ENCODE peak calls at places on chromosomes 12 and 14, in ten cellular contexts. X is pancreas, W is endodermal cell, P is A549, B is ascending aorta, T is tibial artery, H is H9, U is cardiac muscle cell, N is PC-3, O is upper lobe of right lung. F is an unnamed sample. For H3K4me1, the result is how much of the 10 kb centered on the place peaks cover.

GRCh38 chr12:2413999-2414792 is 361.4 kb downstream of the CACNA1C start:
- DNase-seq in P (no peak), N (no peak), H (no peak), W (no peak), O (peak), U (no peak), B (no peak), X (no peak), T (no peak), F (no peak)

GRCh38 chr12:12107678-12108077 is 36.9 kb downstream of the BCL2L14 start:
- DNase-seq in P (no peak), T (no peak), W (no peak), B (no peak), X (no peak), H (no peak), N (no peak), U (no peak), O (no peak), F (no peak)

GRCh38 chr12:83474369-83474768 is 787.7 kb downstream of the TMTC2 start:
- DNase-seq in O (no peak), W (no peak), T (no peak), U (no peak), P (no peak), X (no peak), N (no peak), B (no peak), H (no peak), F (no peak)

GRCh38 chr14:99213101-99213500 is 58.9 kb downstream of the BCL11B start:
- DNase-seq in X (no peak), U (no peak), H (no peak), T (no peak), P (no peak), O (no peak), W (no peak), N (no peak), B (no peak), F (no peak)

GRCh38 chr12:1357171-1357570 is 237.2 kb downstream of the FBXL14 start:
- DNase-seq in N (no peak), T (no peak), W (no peak), B (no peak), H (no peak), P (no peak), X (no peak), O (no peak), U (peak), F (no peak)

GRCh38 chr12:113135178-113136127 is at the start of gene RASAL1:
- DNase-seq in N (peak), B (no peak), T (no peak), W (peak), U (peak), O (no peak), H (peak), X (peak), P (peak), F (peak)

GRCh38 chr12:79934309-79935020 is 432 bp downstream of the PPP1R12A start:
- DNase-seq in X (peak), P (peak), O (peak), W (peak), B (peak), N (no peak), U (peak), H (peak), T (peak), F (no peak)

GRCh38 chr14:20803221-20803620 is 577 bp upstream of the RNASE1 start:
- DNase-seq in X (no peak), U (no peak), P (no peak), W (no peak), T (no peak), H (peak), N (no peak), B (no peak), O (no peak), F (no peak)

GRCh38 chr14:97218336-97218712 is 421.1 kb downstream of the VRK1 start:
- DNase-seq in W (peak), U (peak), X (no peak), P (no peak), T (no peak), H (peak), B (no peak), N (no peak), O (no peak), F (no peak)

DNA sequence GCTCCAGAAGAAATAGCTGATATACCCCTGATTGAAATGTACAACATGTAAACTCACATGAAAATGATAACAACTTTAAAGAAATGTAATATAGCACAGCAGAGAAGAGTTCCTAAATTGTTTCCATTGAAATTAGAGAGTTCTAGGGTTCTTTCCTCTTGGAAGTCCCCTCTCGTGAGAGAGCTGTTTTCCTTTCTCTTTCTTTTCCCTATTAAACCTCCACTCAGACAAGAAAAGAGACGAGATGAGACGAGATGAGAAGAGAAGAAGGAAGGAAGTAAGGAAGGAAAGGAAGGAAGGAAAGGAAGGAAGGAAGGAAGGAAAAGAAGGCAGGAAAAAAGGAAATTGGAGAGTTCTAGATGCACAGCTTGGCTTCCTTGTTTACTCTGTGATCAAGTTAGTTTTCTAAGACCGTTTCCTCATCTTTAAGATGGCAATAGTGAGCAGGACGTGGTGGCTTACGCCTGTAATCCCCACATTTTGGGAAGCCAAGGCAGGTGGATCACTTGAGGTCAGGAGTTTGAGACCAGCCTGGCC is 11.9 kb downstream of the DRAM1 start:
- DNase-seq in N (no peak), H (no peak), U (no peak), O (no peak), X (no peak), P (no peak), W (no peak), B (no peak), T (no peak), F (no peak)
- H3K4me1 ChIP-seq in N (under half), H (under half), U (under half), O (under half), X (under half), P (under half), W (under half), B (under half), T (under half), F (half or more)

GRCh38 chr14:69699743-69700309 is 67.1 kb upstream of the SRSF5 start:
- DNase-seq in U (no peak), N (no peak), T (no peak), X (peak), W (no peak), H (no peak), O (no peak), P (no peak), B (no peak), F (no peak)

GRCh38 chr14:69700609-69701008 is 66.3 kb upstream of the SRSF5 start:
- DNase-seq in W (no peak), B (no peak), N (no peak), O (no peak), X (no peak), T (no peak), H (no peak), U (no peak), P (no peak), F (no peak)

GRCh38 chr14:69701269-69701668 is 65.7 kb upstream of the SRSF5 start:
- DNase-seq in B (no peak), T (no peak), X (no peak), P (no peak), U (no peak), O (no peak), W (no peak), H (no peak), N (no peak), F (no peak)

GRCh38 chr14:69703047-69704046 is 63.6 kb upstream of the SRSF5 start:
- DNase-seq in N (no peak), B (no peak), H (no peak), U (no peak), O (no peak), X (no peak), T (no peak), W (no peak), P (no peak), F (no peak)

DNA sequence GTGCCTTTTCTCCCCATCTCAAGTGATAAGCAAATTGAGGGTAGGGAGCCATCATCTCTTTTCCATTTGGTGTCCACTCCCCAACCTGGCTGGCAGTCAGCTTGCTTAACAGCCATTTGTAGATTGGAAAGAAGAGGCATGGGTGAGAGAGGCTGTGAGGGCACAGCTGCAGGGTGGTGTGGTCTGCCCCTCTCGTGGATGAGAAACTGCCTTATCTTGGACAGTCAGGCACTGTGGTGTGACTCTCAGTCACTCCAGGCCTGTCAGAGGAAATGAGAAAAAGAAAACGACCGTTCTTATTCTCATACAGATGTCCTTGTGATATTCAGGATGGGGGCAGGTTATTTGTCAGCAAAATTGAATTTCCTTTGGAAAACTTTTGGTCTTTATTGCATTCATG is 65.1 kb upstream of the SRSF5 start:
- DNase-seq in X (no peak), B (no peak), N (no peak), O (no peak), W (no peak), U (no peak), P (no peak), H (no peak), T (no peak), F (no peak)
- H3K27ac ChIP-seq in X (no peak), B (no peak), N (no peak), O (peak), W (peak), U (no peak), P (no peak), H (no peak), T (no peak), F (peak)

GRCh38 chr14:103694572-103695026 is 20.7 kb downstream of the XRCC3 start:
- DNase-seq in W (peak), U (no peak), H (no peak), B (no peak), P (no peak), N (no peak), X (peak), O (peak), T (no peak), F (peak)
- TF ChIP-seq CTCF in W (peak), U (no peak), H (peak), B (no peak), P (no peak), N (peak), X (no peak), O (no peak), T (no peak), F (no peak)

DNA sequence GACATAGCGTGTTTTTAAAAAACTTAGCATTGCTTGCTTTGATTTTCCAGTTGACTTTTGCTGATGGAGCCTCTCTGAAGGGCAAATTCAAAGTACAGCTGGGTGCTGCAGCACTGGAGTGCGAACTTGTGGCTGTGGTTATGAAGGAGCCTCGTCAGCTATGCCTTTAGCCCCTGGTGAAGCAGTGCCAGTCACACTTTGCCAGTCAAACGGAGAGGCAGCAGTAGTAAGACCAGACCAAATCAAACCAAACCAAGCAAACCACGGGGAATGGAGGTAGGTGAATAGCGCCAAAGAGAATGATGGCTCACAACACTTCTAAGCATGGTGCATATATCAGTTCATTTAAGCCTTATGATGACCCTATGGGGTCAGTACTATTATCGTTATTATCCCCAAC is 15.1 kb upstream of the SLC38A2 start:
- DNase-seq in O (no peak), W (peak), P (no peak), T (no peak), U (no peak), H (no peak), X (no peak), B (no peak), N (no peak), F (no peak)
- H3K4me1 ChIP-seq in O (half or more), W (under half), P (half or more), T (under half), U (under half), H (under half), X (under half), B (under half), N (half or more), F (half or more)

DNA sequence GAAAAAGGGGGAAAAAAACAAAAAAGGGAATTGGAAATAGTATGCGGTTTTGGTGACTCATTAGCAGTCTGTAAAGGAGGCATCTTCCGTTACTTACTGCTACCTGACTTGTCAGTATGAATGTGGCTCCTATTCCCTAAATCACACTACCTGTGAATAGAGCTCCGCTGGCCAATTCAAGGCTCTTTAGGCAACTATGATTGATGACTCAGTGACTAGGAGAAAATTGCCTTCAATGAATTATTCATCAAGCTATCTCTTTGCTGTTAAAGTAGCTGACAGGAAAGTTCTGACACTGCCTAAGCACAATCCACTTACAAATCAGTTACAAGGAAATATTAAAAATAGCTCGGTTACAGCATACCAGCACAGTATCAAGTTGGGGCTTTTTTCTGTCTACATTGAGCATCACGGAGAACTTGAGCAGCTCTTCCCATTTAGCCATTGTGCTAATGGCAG is 450.2 kb downstream of the FOXG1 start:
- DNase-seq in O (no peak), X (no peak), P (no peak), U (peak), N (peak), T (no peak), B (no peak), H (no peak), W (no peak), F (no peak)
- H3K27ac ChIP-seq in O (no peak), X (no peak), P (no peak), U (no peak), N (no peak), T (no peak), B (no peak), H (no peak), W (peak), F (no peak)

GRCh38 chr14:79137836-79138235 is 967.7 kb downstream of the NRXN3 start:
- DNase-seq in U (no peak), B (no peak), T (no peak), N (no peak), O (no peak), W (no peak), H (no peak), X (no peak), P (no peak), F (no peak)
- TF ChIP-seq CTCF in U (no peak), B (no peak), T (no peak), N (no peak), O (no peak), W (no peak), H (no peak), X (no peak), P (no peak), F (no peak)

GRCh38 chr14:65846469-65846868 is 433.9 kb downstream of the FUT8 start:
- DNase-seq in N (no peak), X (no peak), O (no peak), T (no peak), B (no peak), P (no peak), H (no peak), U (no peak), W (no peak), F (no peak)
- H3K4me1 ChIP-seq in N (under half), X (under half), O (under half), T (under half), B (under half), P (under half), H (under half), U (under half), W (under half), F (under half)

F was measured in lower lobe of right lung.